ENCODE peak calls at places on chromosome 5, in seven cellular contexts. M is activated naive CD8-positive, alpha-beta T cell treated with anti-CD3 and anti-CD28 coated beads, Interleukin-2, amount 50 U/mL, for 24 hours; O is left ventricle myocardium superior; H is fibroblast of lung; F is substantia nigra; N is LHCN-M2; U is NCI-H460. E is an unnamed sample.

GRCh38 chr5:64003966-64004365 is 41.7 kb upstream of the HTR1A start:
- DNase-seq in U (no peak), F (no peak), N (no peak), O (no peak), H (no peak), M (no peak), E (no peak)

GRCh38 chr5:120615967-120616645 is 152.0 kb downstream of the PRR16 start:
- DNase-seq in H (peak; percentile 87), N (peak; percentile 86), O (no peak), F (no peak), M (no peak), U (peak; percentile 13), E (no peak)

GRCh38 chr5:170464280-170465127 is 39.3 kb upstream of the KCNIP1 start:
- DNase-seq in F (no peak), O (no peak), H (no peak), N (no peak), U (no peak), M (no peak), E (no peak)

GRCh38 chr5:81242906-81243436 is 9.8 kb downstream of the CKMT2 start:
- DNase-seq in N (no peak), O (no peak), U (no peak), M (no peak), F (no peak), H (no peak), E (no peak)

GRCh38 chr5:106171708-106172107 is 1499.0 kb downstream of the EFNA5 start:
- DNase-seq in H (no peak), O (no peak), N (peak; percentile 22), U (no peak), M (no peak), F (no peak), E (no peak)

GRCh38 chr5:43839218-43839617 is 236.2 kb downstream of the NNT start:
- DNase-seq in N (peak; percentile 99), H (peak; percentile 98), O (no peak), F (no peak), U (no peak), M (no peak), E (no peak)

GRCh38 chr5:96344678-96345612 is 88.1 kb downstream of the PCSK1 start:
- DNase-seq in F (no peak), O (no peak), M (no peak), N (peak; percentile 74), U (peak; percentile 83), H (peak; percentile 92), E (no peak)

GRCh38 chr5:57824047-57824446 is 341.4 kb upstream of the ACTBL2 start:
- DNase-seq in M (no peak), F (no peak), O (no peak), H (no peak), U (no peak), N (peak; percentile 90), E (no peak)

GRCh38 chr5:76983468-76983867 is 30.6 kb downstream of the CRHBP start:
- DNase-seq in U (no peak), M (no peak), O (no peak), N (peak; percentile 6), H (no peak), F (no peak), E (no peak)

GRCh38 chr5:87912419-87912818 is 356.2 kb downstream of the TMEM161B start:
- DNase-seq in N (no peak), U (no peak), H (no peak), M (no peak), F (no peak), O (no peak), E (no peak)

GRCh38 chr5:122493091-122493775 is 181.2 kb downstream of the SNCAIP start:
- DNase-seq in U (no peak), M (no peak), N (no peak), F (no peak), O (peak; percentile 94), H (no peak), E (no peak)

GRCh38 chr5:134177197-134178171 is 734 bp upstream of the SKP1 start:
- DNase-seq in O (peak; percentile 43), U (peak; percentile 63), M (no peak), H (peak; percentile 84), N (peak; percentile 77), F (no peak), E (peak; percentile 62)